ENCODE peak calls at places on chromosomes 11 and 22, in five cellular contexts. One of them, this sample, is unnamed.

GRCh38 chr11:118924591-118925585 is 838 bp downstream of the BCL9L start:
- DNase-seq in nephron progenitor cell: peak
- DNase-seq in activated T-helper 1 cell treated with Interleukin-2 at 50 U/mL for 16 hours: no peak
- DNase-seq in glutamatergic neuron: peak
- DNase-seq in HCEC 1CT: no peak
- DNase-seq in this sample: peak

GRCh38 chr11:128380280-128380604 is 207.1 kb downstream of the ETS1 start:
- DNase-seq in activated T-helper 1 cell treated with Interleukin-2 at 50 U/mL for 16 hours: no peak
- DNase-seq in nephron progenitor cell: no peak
- DNase-seq in glutamatergic neuron: no peak
- DNase-seq in HCEC 1CT: peak
- DNase-seq in this sample: no peak

GRCh38 chr11:83865636-83866461 is 579.7 kb upstream of the CCDC90B start:
- DNase-seq in HCEC 1CT: no peak
- DNase-seq in nephron progenitor cell: no peak
- DNase-seq in activated T-helper 1 cell treated with Interleukin-2 at 50 U/mL for 16 hours: no peak
- DNase-seq in glutamatergic neuron: no peak
- DNase-seq in this sample: peak

GRCh38 chr11:130859896-130860295 is 56.4 kb downstream of the SNX19 start:
- DNase-seq in glutamatergic neuron: no peak
- DNase-seq in HCEC 1CT: no peak
- DNase-seq in activated T-helper 1 cell treated with Interleukin-2 at 50 U/mL for 16 hours: no peak
- DNase-seq in nephron progenitor cell: no peak
- DNase-seq in this sample: no peak

GRCh38 chr11:83813296-83813695 is 527.1 kb upstream of the CCDC90B start:
- DNase-seq in glutamatergic neuron: no peak
- DNase-seq in activated T-helper 1 cell treated with Interleukin-2 at 50 U/mL for 16 hours: no peak
- DNase-seq in HCEC 1CT: no peak
- DNase-seq in nephron progenitor cell: no peak
- DNase-seq in this sample: no peak

GRCh38 chr22:23149743-23150238 is 4.5 kb downstream of the RAB36 start:
- DNase-seq in activated T-helper 1 cell treated with Interleukin-2 at 50 U/mL for 16 hours: no peak
- DNase-seq in HCEC 1CT: no peak
- DNase-seq in glutamatergic neuron: no peak
- DNase-seq in nephron progenitor cell: no peak
- DNase-seq in this sample: no peak

GRCh38 chr11:34669458-34669857 is 48.6 kb downstream of the EHF start:
- DNase-seq in nephron progenitor cell: no peak
- DNase-seq in glutamatergic neuron: no peak
- DNase-seq in HCEC 1CT: no peak
- DNase-seq in activated T-helper 1 cell treated with Interleukin-2 at 50 U/mL for 16 hours: no peak
- DNase-seq in this sample: no peak

GRCh38 chr22:27711756-27712155 is 89.8 kb downstream of the MN1 start:
- DNase-seq in HCEC 1CT: no peak
- DNase-seq in nephron progenitor cell: no peak
- DNase-seq in activated T-helper 1 cell treated with Interleukin-2 at 50 U/mL for 16 hours: no peak
- DNase-seq in glutamatergic neuron: no peak
- DNase-seq in this sample: no peak

GRCh38 chr11:68996376-68997123 is 15.8 kb upstream of the MRGPRD start:
- DNase-seq in nephron progenitor cell: no peak
- DNase-seq in glutamatergic neuron: no peak
- DNase-seq in activated T-helper 1 cell treated with Interleukin-2 at 50 U/mL for 16 hours: no peak
- DNase-seq in HCEC 1CT: no peak
- DNase-seq in this sample: no peak

GRCh38 chr22:48180631-48181030 is 1418.2 kb downstream of the TBC1D22A start:
- DNase-seq in nephron progenitor cell: no peak
- DNase-seq in activated T-helper 1 cell treated with Interleukin-2 at 50 U/mL for 16 hours: no peak
- DNase-seq in glutamatergic neuron: no peak
- DNase-seq in HCEC 1CT: no peak
- DNase-seq in this sample: no peak

GRCh38 chr22:46366327-46366731 is 30.8 kb downstream of the TRMU start:
- DNase-seq in glutamatergic neuron: no peak
- DNase-seq in nephron progenitor cell: no peak
- DNase-seq in HCEC 1CT: no peak
- DNase-seq in activated T-helper 1 cell treated with Interleukin-2 at 50 U/mL for 16 hours: no peak
- DNase-seq in this sample: no peak

GRCh38 chr11:134987223-134987768 is 575.3 kb upstream of the B3GAT1 start:
- DNase-seq in glutamatergic neuron: no peak
- DNase-seq in nephron progenitor cell: no peak
- DNase-seq in activated T-helper 1 cell treated with Interleukin-2 at 50 U/mL for 16 hours: no peak
- DNase-seq in HCEC 1CT: no peak
- DNase-seq in this sample: no peak

GRCh38 chr22:17606472-17606871 is 22.1 kb downstream of the ATP6V1E1 start:
- DNase-seq in HCEC 1CT: no peak
- DNase-seq in activated T-helper 1 cell treated with Interleukin-2 at 50 U/mL for 16 hours: no peak
- DNase-seq in nephron progenitor cell: no peak
- DNase-seq in glutamatergic neuron: no peak
- DNase-seq in this sample: no peak

GRCh38 chr11:15794361-15795150 is 561.8 kb downstream of the SOX6 start:
- DNase-seq in HCEC 1CT: no peak
- DNase-seq in glutamatergic neuron: no peak
- DNase-seq in activated T-helper 1 cell treated with Interleukin-2 at 50 U/mL for 16 hours: no peak
- DNase-seq in nephron progenitor cell: no peak
- DNase-seq in this sample: no peak

This sample was measured in Caki2.